ENCODE peak calls at places on chromosomes 4 and X, in five cellular contexts. J is adipocyte, V is thoracic aorta, K is mammary epithelial cell, Y is HCT116. U is an unnamed sample. For H3K4me1, the result is how much of the 10 kb centered on the place peaks cover.

GRCh38 chrX:7091923-7092322 is 55.6 kb upstream of the STS start:
- DNase-seq in J (no peak), V (no peak), K (no peak), Y (no peak), U (no peak)

GRCh38 chr4:132614682-132615081 is 534.4 kb upstream of the PCDH10 start:
- DNase-seq in J (peak), V (no peak), K (no peak), Y (no peak), U (no peak)

GRCh38 chrX:18377802-18378201 is 23.3 kb upstream of the SCML2 start:
- DNase-seq in J (peak), V (no peak), K (no peak), Y (peak), U (no peak)

GRCh38 chrX:122087353-122087752 is 1039.9 kb downstream of the GLUD2 start:
- DNase-seq in J (peak), V (no peak), K (no peak), Y (no peak), U (no peak)

GRCh38 chr4:145178740-145179139 is 1.6 kb downstream of the OTUD4 start:
- DNase-seq in J (no peak), V (no peak), K (peak), Y (no peak), U (no peak)

GRCh38 chr4:8005814-8006215 is 66.2 kb upstream of the AFAP1 start:
- DNase-seq in J (no peak), V (no peak), K (no peak), Y (no peak), U (no peak)

GRCh38 chrX:139720979-139721378 is 13.0 kb upstream of the MCF2 start:
- DNase-seq in J (no peak), V (no peak), K (no peak), Y (no peak), U (no peak)

GRCh38 chr4:74109116-74109791 is 10.3 kb upstream of the CXCL2 start:
- DNase-seq in J (peak), V (no peak), K (peak), Y (peak), U (peak)

GRCh38 chrX:13059676-13060499 is 15.5 kb upstream of the FAM9C start:
- DNase-seq in J (peak), V (no peak), K (peak), Y (peak), U (no peak)

GRCh38 chrX:37383313-37383712 is 34.1 kb downstream of the PRRG1 start:
- DNase-seq in J (peak), V (no peak), K (no peak), Y (no peak), U (no peak)

GRCh38 chrX:16666541-16666940 is 16.6 kb downstream of the S100G start:
- DNase-seq in J (peak), V (no peak), K (no peak), Y (no peak), U (no peak)

GRCh38 chrX:85499400-85499799 is 119.9 kb upstream of the POF1B start:
- DNase-seq in J (no peak), V (no peak), K (peak), Y (no peak), U (no peak)

GRCh38 chr4:61772116-61772515 is 572.0 kb downstream of the ADGRL3 start:
- DNase-seq in J (no peak), V (no peak), K (peak), Y (no peak), U (no peak)

GRCh38 chrX:108090474-108091265 is 672 bp downstream of the PSMD10 start:
- DNase-seq in J (peak), V (no peak), K (peak), Y (no peak), U (no peak)

GRCh38 chr4:6309755-6310154 is 40.1 kb downstream of the WFS1 start:
- DNase-seq in J (no peak), V (no peak), K (no peak), Y (no peak), U (no peak)

GRCh38 chr4:112894951-112895350 is 154.5 kb upstream of the ANK2 start:
- DNase-seq in J (no peak), V (no peak), K (no peak), Y (no peak), U (no peak)

GRCh38 chr4:97468272-97468671 is 675.0 kb downstream of the STPG2 start:
- DNase-seq in J (no peak), V (no peak), K (no peak), Y (no peak), U (no peak)

GRCh38 chr4:83581411-83582288 is 45.7 kb downstream of the GPAT3 start:
- DNase-seq in J (no peak), V (no peak), K (no peak), Y (no peak), U (no peak)

GRCh38 chrX:128698528-128698927 is 646.3 kb upstream of the ACTRT1 start:
- DNase-seq in J (no peak), V (no peak), K (no peak), Y (no peak), U (no peak)

GRCh38 chr4:108119199-108119800 is 49.4 kb downstream of the LEF1 start:
- DNase-seq in J (no peak), V (no peak), K (no peak), Y (no peak), U (no peak)
- H3K4me1 ChIP-seq in J (under half), V (under half), K (under half), Y (under half), U (under half)

DNA sequence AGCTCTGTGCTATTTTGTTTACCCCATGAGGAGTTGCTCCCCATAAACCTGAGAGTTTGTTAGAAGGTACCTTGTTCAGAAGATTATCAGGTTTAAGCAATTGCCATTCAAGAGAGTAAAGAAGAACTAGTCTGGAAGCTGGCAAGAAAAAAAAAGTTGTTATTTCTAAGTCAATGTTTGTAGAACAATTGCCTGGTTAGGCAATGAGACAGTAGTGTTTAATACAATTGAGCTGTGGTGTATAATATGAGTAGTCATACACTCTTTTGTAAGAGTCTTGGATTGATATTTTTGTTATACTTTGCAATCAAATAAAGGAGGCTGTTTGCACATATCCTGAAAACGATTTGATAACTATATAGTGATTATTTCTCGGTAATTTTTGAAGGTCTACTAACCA is 44.7 kb downstream of the GALNT7 start:
- DNase-seq in J (no peak), V (no peak), K (no peak), Y (no peak), U (no peak)
- H3K4me1 ChIP-seq in J (under half), V (under half), K (half or more), Y (half or more), U (under half)

DNA sequence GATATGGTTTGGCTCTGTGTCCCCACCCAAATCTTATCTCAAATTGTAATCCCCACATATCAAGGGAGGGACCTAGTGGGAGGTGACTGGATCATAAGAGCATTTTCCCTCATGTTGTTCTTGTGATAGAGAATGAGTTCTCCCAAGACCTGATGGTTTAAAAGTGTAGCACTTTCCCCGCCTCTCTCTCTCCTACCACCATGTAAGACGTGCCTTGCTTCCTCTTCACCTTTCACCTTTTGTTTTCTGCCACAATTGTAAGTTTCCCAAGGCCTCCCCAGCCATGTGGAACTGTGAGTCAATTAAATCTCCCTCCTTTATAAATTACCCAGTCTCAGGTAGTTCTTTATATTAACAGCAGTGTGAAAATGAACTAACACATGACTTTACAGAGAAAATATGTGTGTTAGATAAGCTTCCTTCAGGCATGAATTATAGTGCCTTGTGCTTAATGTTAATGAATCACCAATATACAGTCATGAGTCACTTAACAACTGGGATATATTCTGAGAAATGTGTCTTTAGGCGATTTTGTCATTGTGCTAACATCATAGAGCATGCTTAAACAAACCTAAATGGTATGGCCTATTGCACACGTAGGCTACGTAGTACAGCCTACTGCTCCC is 37.9 kb downstream of the PDGFC start:
- DNase-seq in J (peak), V (no peak), K (peak), Y (peak), U (no peak)
- H3K4me1 ChIP-seq in J (under half), V (under half), K (under half), Y (under half), U (under half)

DNA sequence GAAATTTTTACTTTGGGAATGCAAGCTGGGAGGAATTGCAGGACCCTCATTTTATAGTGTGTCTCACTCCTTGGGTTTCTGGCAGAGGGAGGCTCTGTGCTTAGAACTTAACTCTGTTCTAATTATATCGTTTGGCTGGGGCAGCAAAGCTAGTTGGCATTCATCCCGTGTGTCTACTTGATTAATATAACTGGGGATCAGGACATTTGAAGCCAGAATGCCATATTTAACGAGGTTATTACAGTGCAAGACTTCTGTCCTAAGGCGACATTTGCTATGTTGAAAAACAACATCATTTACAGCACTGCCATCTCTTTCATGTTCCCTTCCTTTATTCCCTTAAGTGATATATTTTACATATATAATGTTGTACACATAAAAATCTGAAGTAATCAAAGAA is 179.1 kb upstream of the TBC1D9 start:
- DNase-seq in J (peak), V (peak), K (no peak), Y (no peak), U (peak)
- H3K4me1 ChIP-seq in J (half or more), V (under half), K (under half), Y (under half), U (half or more)

DNA sequence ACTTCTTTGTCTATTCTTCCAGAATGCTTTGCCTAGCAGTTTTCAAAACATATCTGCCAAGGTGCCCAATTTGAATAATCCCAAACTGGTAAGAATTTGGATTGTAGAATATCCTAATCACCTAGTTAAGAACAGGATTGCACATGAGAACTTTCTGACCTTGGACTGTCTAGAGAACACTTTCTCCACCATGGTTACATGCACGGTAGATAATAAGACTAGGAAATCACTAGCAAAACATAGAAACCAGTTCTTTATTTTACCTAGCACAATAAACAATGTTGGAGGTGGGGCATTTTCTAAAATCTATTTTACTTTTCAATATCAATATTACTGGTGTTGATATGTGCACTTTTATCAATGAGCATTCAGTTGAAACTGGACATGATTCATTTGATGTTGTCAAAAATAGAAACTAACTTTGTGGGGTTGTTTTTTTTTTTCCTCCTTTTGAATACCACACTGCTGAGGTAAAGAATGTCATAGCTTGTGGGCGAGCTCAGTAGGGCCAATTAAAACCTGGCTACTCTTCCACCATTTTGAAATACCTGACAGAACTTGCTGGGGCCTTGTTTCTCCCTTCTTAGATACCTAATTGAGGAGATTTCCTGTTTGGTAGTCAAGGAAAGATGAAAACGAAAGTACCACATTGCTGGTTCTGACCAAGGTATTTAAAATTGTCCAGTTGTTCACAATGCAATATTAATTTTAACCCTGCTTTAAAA is 10.4 kb downstream of the MID1IP1 start:
- DNase-seq in J (peak), V (no peak), K (peak), Y (no peak), U (no peak)
- H3K4me1 ChIP-seq in J (under half), V (under half), K (under half), Y (under half), U (under half)

DNA sequence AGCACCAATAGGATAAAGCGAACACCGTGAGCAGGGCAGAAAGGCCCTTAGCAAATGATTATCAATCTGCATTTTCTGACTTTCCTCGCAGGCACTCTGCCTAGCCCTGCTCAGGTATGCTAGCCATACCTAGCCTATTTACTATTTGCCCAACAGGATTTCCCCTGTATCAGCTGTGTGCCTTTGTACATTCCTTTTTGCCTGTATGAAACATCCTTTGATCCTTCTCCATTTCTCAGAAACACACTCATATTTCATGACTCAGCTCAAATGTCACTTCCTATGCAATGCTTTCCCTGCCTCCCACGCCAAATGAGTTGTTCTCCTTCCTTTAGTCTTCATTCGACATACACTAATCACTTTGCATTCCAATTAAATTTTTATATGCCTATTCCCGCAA is 37.2 kb downstream of the PCDH7 start:
- DNase-seq in J (peak), V (no peak), K (peak), Y (peak), U (no peak)
- H3K4me1 ChIP-seq in J (under half), V (half or more), K (half or more), Y (half or more), U (under half)

U was measured in tibial artery.